ENCODE peak calls at places on chromosome 18, in seven cellular contexts. One of them, this sample, is unnamed.

GRCh38 chr18:11986061-11986460 is 4.8 kb downstream of the IMPA2 start:
- DNase-seq in nephron progenitor cell: no peak
- DNase-seq in H7: no peak
- DNase-seq in Ammon's horn: no peak
- DNase-seq in activated T-cell treated with anti-CD3 and anti-CD28 coated beads for 1 hour: no peak
- DNase-seq in globus pallidus: no peak
- DNase-seq in frontal cortex: no peak
- DNase-seq in this sample: no peak

GRCh38 chr18:80143876-80144275 is 34.8 kb downstream of the ADNP2 start:
- DNase-seq in nephron progenitor cell: no peak
- DNase-seq in H7: no peak
- DNase-seq in Ammon's horn: no peak
- DNase-seq in activated T-cell treated with anti-CD3 and anti-CD28 coated beads for 1 hour: no peak
- DNase-seq in globus pallidus: no peak
- DNase-seq in frontal cortex: no peak
- DNase-seq in this sample: no peak

GRCh38 chr18:48827321-48828200 is 123.2 kb downstream of the SMAD7 start:
- DNase-seq in nephron progenitor cell: peak; percentile 66
- DNase-seq in H7: peak; percentile 80
- DNase-seq in Ammon's horn: peak; percentile 44
- DNase-seq in activated T-cell treated with anti-CD3 and anti-CD28 coated beads for 1 hour: no peak
- DNase-seq in globus pallidus: no peak
- DNase-seq in frontal cortex: no peak
- DNase-seq in this sample: peak; percentile 42

GRCh38 chr18:47436871-47437270 is 185.4 kb upstream of the SKOR2 start:
- DNase-seq in nephron progenitor cell: no peak
- DNase-seq in H7: no peak
- DNase-seq in Ammon's horn: no peak
- DNase-seq in activated T-cell treated with anti-CD3 and anti-CD28 coated beads for 1 hour: no peak
- DNase-seq in globus pallidus: no peak
- DNase-seq in frontal cortex: no peak
- DNase-seq in this sample: no peak

GRCh38 chr18:72772916-72773315 is 94.9 kb downstream of the NETO1 start:
- DNase-seq in nephron progenitor cell: no peak
- DNase-seq in H7: no peak
- DNase-seq in Ammon's horn: no peak
- DNase-seq in activated T-cell treated with anti-CD3 and anti-CD28 coated beads for 1 hour: no peak
- DNase-seq in globus pallidus: no peak
- DNase-seq in frontal cortex: no peak
- DNase-seq in this sample: no peak

GRCh38 chr18:25786778-25787177 is 303.6 kb downstream of the SS18 start:
- DNase-seq in nephron progenitor cell: no peak
- DNase-seq in H7: no peak
- DNase-seq in Ammon's horn: no peak
- DNase-seq in activated T-cell treated with anti-CD3 and anti-CD28 coated beads for 1 hour: no peak
- DNase-seq in globus pallidus: no peak
- DNase-seq in frontal cortex: no peak
- DNase-seq in this sample: no peak

GRCh38 chr18:58064406-58064998 is 20.5 kb downstream of the NEDD4L start:
- DNase-seq in nephron progenitor cell: no peak
- DNase-seq in H7: no peak
- DNase-seq in Ammon's horn: no peak
- DNase-seq in activated T-cell treated with anti-CD3 and anti-CD28 coated beads for 1 hour: no peak
- DNase-seq in globus pallidus: no peak
- DNase-seq in frontal cortex: no peak
- DNase-seq in this sample: no peak

GRCh38 chr18:48050176-48050575 is 119.7 kb upstream of the SMAD2 start:
- DNase-seq in nephron progenitor cell: no peak
- DNase-seq in H7: no peak
- DNase-seq in Ammon's horn: no peak
- DNase-seq in activated T-cell treated with anti-CD3 and anti-CD28 coated beads for 1 hour: no peak
- DNase-seq in globus pallidus: no peak
- DNase-seq in frontal cortex: no peak
- DNase-seq in this sample: no peak

GRCh38 chr18:79792988-79793355 is 4.8 kb upstream of the KCNG2 start:
- DNase-seq in nephron progenitor cell: no peak
- DNase-seq in H7: no peak
- DNase-seq in Ammon's horn: no peak
- DNase-seq in activated T-cell treated with anti-CD3 and anti-CD28 coated beads for 1 hour: no peak
- DNase-seq in globus pallidus: no peak
- DNase-seq in frontal cortex: no peak
- DNase-seq in this sample: no peak

GRCh38 chr18:10094608-10095137 is 180.9 kb downstream of the VAPA start:
- DNase-seq in nephron progenitor cell: no peak
- DNase-seq in H7: no peak
- DNase-seq in Ammon's horn: no peak
- DNase-seq in activated T-cell treated with anti-CD3 and anti-CD28 coated beads for 1 hour: no peak
- DNase-seq in globus pallidus: no peak
- DNase-seq in frontal cortex: no peak
- DNase-seq in this sample: no peak

GRCh38 chr18:72822202-72822601 is 45.6 kb downstream of the NETO1 start:
- DNase-seq in nephron progenitor cell: no peak
- DNase-seq in H7: no peak
- DNase-seq in Ammon's horn: no peak
- DNase-seq in activated T-cell treated with anti-CD3 and anti-CD28 coated beads for 1 hour: no peak
- DNase-seq in globus pallidus: no peak
- DNase-seq in frontal cortex: no peak
- DNase-seq in this sample: no peak

GRCh38 chr18:39795350-39795749 is 2159.7 kb upstream of the PIK3C3 start:
- DNase-seq in nephron progenitor cell: no peak
- DNase-seq in H7: no peak
- DNase-seq in Ammon's horn: no peak
- DNase-seq in activated T-cell treated with anti-CD3 and anti-CD28 coated beads for 1 hour: no peak
- DNase-seq in globus pallidus: no peak
- DNase-seq in frontal cortex: no peak
- DNase-seq in this sample: no peak

GRCh38 chr18:24869285-24869684 is 408.8 kb downstream of the HRH4 start:
- DNase-seq in nephron progenitor cell: no peak
- DNase-seq in H7: no peak
- DNase-seq in Ammon's horn: no peak
- DNase-seq in activated T-cell treated with anti-CD3 and anti-CD28 coated beads for 1 hour: no peak
- DNase-seq in globus pallidus: no peak
- DNase-seq in frontal cortex: no peak
- DNase-seq in this sample: no peak

GRCh38 chr18:14914771-14915170 is 166.8 kb downstream of the ANKRD30B start:
- DNase-seq in nephron progenitor cell: no peak
- DNase-seq in H7: no peak
- DNase-seq in Ammon's horn: no peak
- DNase-seq in activated T-cell treated with anti-CD3 and anti-CD28 coated beads for 1 hour: no peak
- DNase-seq in globus pallidus: no peak
- DNase-seq in frontal cortex: no peak
- DNase-seq in this sample: no peak

GRCh38 chr18:32200766-32201165 is 10.9 kb downstream of the MEP1B start:
- DNase-seq in nephron progenitor cell: no peak
- DNase-seq in H7: no peak
- DNase-seq in Ammon's horn: no peak
- DNase-seq in activated T-cell treated with anti-CD3 and anti-CD28 coated beads for 1 hour: no peak
- DNase-seq in globus pallidus: no peak
- DNase-seq in frontal cortex: no peak
- DNase-seq in this sample: no peak

GRCh38 chr18:47749195-47749973 is 181.1 kb downstream of the SMAD2 start:
- DNase-seq in nephron progenitor cell: peak; percentile 95
- DNase-seq in H7: peak; percentile 95
- DNase-seq in Ammon's horn: peak; percentile 77
- DNase-seq in activated T-cell treated with anti-CD3 and anti-CD28 coated beads for 1 hour: peak; percentile 80
- DNase-seq in globus pallidus: peak; percentile 60
- DNase-seq in frontal cortex: peak; percentile 85
- DNase-seq in this sample: peak; percentile 84

GRCh38 chr18:57737661-57738060 is 65.5 kb downstream of the ATP8B1 start:
- DNase-seq in nephron progenitor cell: no peak
- DNase-seq in H7: no peak
- DNase-seq in Ammon's horn: peak; percentile 77
- DNase-seq in activated T-cell treated with anti-CD3 and anti-CD28 coated beads for 1 hour: no peak
- DNase-seq in globus pallidus: peak; percentile 4
- DNase-seq in frontal cortex: no peak
- DNase-seq in this sample: peak; percentile 71

GRCh38 chr18:25282282-25282681 is 69.7 kb downstream of the ZNF521 start:
- DNase-seq in nephron progenitor cell: no peak
- DNase-seq in H7: no peak
- DNase-seq in Ammon's horn: no peak
- DNase-seq in activated T-cell treated with anti-CD3 and anti-CD28 coated beads for 1 hour: no peak
- DNase-seq in globus pallidus: no peak
- DNase-seq in frontal cortex: no peak
- DNase-seq in this sample: no peak

GRCh38 chr18:76443519-76444435 is 51.3 kb downstream of the ZNF516 start:
- DNase-seq in nephron progenitor cell: no peak
- DNase-seq in H7: no peak
- DNase-seq in Ammon's horn: no peak
- DNase-seq in activated T-cell treated with anti-CD3 and anti-CD28 coated beads for 1 hour: no peak
- DNase-seq in globus pallidus: no peak
- DNase-seq in frontal cortex: no peak
- DNase-seq in this sample: no peak

GRCh38 chr18:6044319-6044718 is 149.0 kb upstream of the TMEM200C start:
- DNase-seq in nephron progenitor cell: no peak
- DNase-seq in H7: no peak
- DNase-seq in Ammon's horn: no peak
- DNase-seq in activated T-cell treated with anti-CD3 and anti-CD28 coated beads for 1 hour: no peak
- DNase-seq in globus pallidus: no peak
- DNase-seq in frontal cortex: no peak
- DNase-seq in this sample: no peak

GRCh38 chr18:79533591-79533990 is 137.9 kb downstream of the NFATC1 start:
- DNase-seq in nephron progenitor cell: no peak
- DNase-seq in H7: no peak
- DNase-seq in Ammon's horn: no peak
- DNase-seq in activated T-cell treated with anti-CD3 and anti-CD28 coated beads for 1 hour: no peak
- DNase-seq in globus pallidus: no peak
- DNase-seq in frontal cortex: no peak
- DNase-seq in this sample: no peak

GRCh38 chr18:11798271-11798670 is 52.9 kb upstream of the CHMP1B start:
- DNase-seq in nephron progenitor cell: no peak
- DNase-seq in H7: no peak
- DNase-seq in Ammon's horn: no peak
- DNase-seq in activated T-cell treated with anti-CD3 and anti-CD28 coated beads for 1 hour: no peak
- DNase-seq in globus pallidus: no peak
- DNase-seq in frontal cortex: no peak
- DNase-seq in this sample: no peak

GRCh38 chr18:11464129-11464528 is 145.3 kb upstream of the SLC35G4 start:
- DNase-seq in nephron progenitor cell: no peak
- DNase-seq in H7: no peak
- DNase-seq in Ammon's horn: no peak
- DNase-seq in activated T-cell treated with anti-CD3 and anti-CD28 coated beads for 1 hour: no peak
- DNase-seq in globus pallidus: no peak
- DNase-seq in frontal cortex: no peak
- DNase-seq in this sample: no peak

GRCh38 chr18:26493021-26493420 is 55.3 kb downstream of the KCTD1 start:
- DNase-seq in nephron progenitor cell: no peak
- DNase-seq in H7: no peak
- DNase-seq in Ammon's horn: no peak
- DNase-seq in activated T-cell treated with anti-CD3 and anti-CD28 coated beads for 1 hour: no peak
- DNase-seq in globus pallidus: no peak
- DNase-seq in frontal cortex: no peak
- DNase-seq in this sample: no peak

GRCh38 chr18:79952996-79953559 is 1.6 kb upstream of the SLC66A2 start:
- DNase-seq in nephron progenitor cell: no peak
- DNase-seq in H7: peak; percentile 84
- DNase-seq in Ammon's horn: no peak
- DNase-seq in activated T-cell treated with anti-CD3 and anti-CD28 coated beads for 1 hour: no peak
- DNase-seq in globus pallidus: no peak
- DNase-seq in frontal cortex: no peak
- DNase-seq in this sample: no peak

GRCh38 chr18:13381907-13382682 is 163.5 kb downstream of the LDLRAD4 start:
- DNase-seq in nephron progenitor cell: peak; percentile 30
- DNase-seq in H7: no peak
- DNase-seq in Ammon's horn: peak; percentile 84
- DNase-seq in activated T-cell treated with anti-CD3 and anti-CD28 coated beads for 1 hour: no peak
- DNase-seq in globus pallidus: peak; percentile 60
- DNase-seq in frontal cortex: peak; percentile 68
- DNase-seq in this sample: no peak

GRCh38 chr18:22032392-22032961 is 136.9 kb upstream of the GATA6 start:
- DNase-seq in nephron progenitor cell: no peak
- DNase-seq in H7: no peak
- DNase-seq in Ammon's horn: no peak
- DNase-seq in activated T-cell treated with anti-CD3 and anti-CD28 coated beads for 1 hour: no peak
- DNase-seq in globus pallidus: no peak
- DNase-seq in frontal cortex: no peak
- DNase-seq in this sample: no peak

GRCh38 chr18:36572135-36572856 is 256.5 kb downstream of the TPGS2 start:
- DNase-seq in nephron progenitor cell: peak; percentile 48
- DNase-seq in H7: peak; percentile 42
- DNase-seq in Ammon's horn: peak; percentile 75
- DNase-seq in activated T-cell treated with anti-CD3 and anti-CD28 coated beads for 1 hour: no peak
- DNase-seq in globus pallidus: peak; percentile 32
- DNase-seq in frontal cortex: no peak
- DNase-seq in this sample: no peak

GRCh38 chr18:61749031-61749430 is 143.8 kb downstream of the RNF152 start:
- DNase-seq in nephron progenitor cell: no peak
- DNase-seq in H7: no peak
- DNase-seq in Ammon's horn: no peak
- DNase-seq in activated T-cell treated with anti-CD3 and anti-CD28 coated beads for 1 hour: no peak
- DNase-seq in globus pallidus: no peak
- DNase-seq in frontal cortex: no peak
- DNase-seq in this sample: no peak

GRCh38 chr18:42548493-42548892 is 567.0 kb downstream of the RIT2 start:
- DNase-seq in nephron progenitor cell: no peak
- DNase-seq in H7: no peak
- DNase-seq in Ammon's horn: no peak
- DNase-seq in activated T-cell treated with anti-CD3 and anti-CD28 coated beads for 1 hour: no peak
- DNase-seq in globus pallidus: no peak
- DNase-seq in frontal cortex: no peak
- DNase-seq in this sample: no peak

GRCh38 chr18:56873441-56874140 is 222.4 kb downstream of the WDR7 start:
- DNase-seq in nephron progenitor cell: peak; percentile 6
- DNase-seq in H7: peak; percentile 25
- DNase-seq in Ammon's horn: peak; percentile 86
- DNase-seq in activated T-cell treated with anti-CD3 and anti-CD28 coated beads for 1 hour: no peak
- DNase-seq in globus pallidus: peak; percentile 92
- DNase-seq in frontal cortex: peak; percentile 6
- DNase-seq in this sample: no peak